ENCODE peak calls at places on chromosomes 7 and 10, in four cellular contexts. One of them, this sample, is unnamed. For H3K9me3, the result is how much of the 10 kb centered on the place peaks cover.

GRCh38 chr10:15370212-15370740 is 813 bp downstream of the FAM171A1 start:
- DNase-seq in prostate gland: peak
- DNase-seq in CD8-positive, alpha-beta memory T cell: peak
- DNase-seq in OCI-LY7: no peak
- DNase-seq in this sample: peak

GRCh38 chr10:127441350-127442219 is 107.5 kb upstream of the NPS start:
- DNase-seq in OCI-LY7: no peak
- DNase-seq in prostate gland: no peak
- DNase-seq in CD8-positive, alpha-beta memory T cell: no peak
- DNase-seq in this sample: no peak

GRCh38 chr10:114697061-114697598 is 39.1 kb upstream of the ABLIM1 start:
- DNase-seq in CD8-positive, alpha-beta memory T cell: no peak
- DNase-seq in prostate gland: peak
- DNase-seq in OCI-LY7: no peak
- DNase-seq in this sample: no peak

GRCh38 chr7:70935311-70935710 is 196.6 kb upstream of the GALNT17 start:
- DNase-seq in prostate gland: no peak
- DNase-seq in OCI-LY7: no peak
- DNase-seq in CD8-positive, alpha-beta memory T cell: no peak
- DNase-seq in this sample: no peak

GRCh38 chr7:39908973-39909372 is 41.1 kb upstream of the CDK13 start:
- DNase-seq in OCI-LY7: no peak
- DNase-seq in CD8-positive, alpha-beta memory T cell: no peak
- DNase-seq in prostate gland: no peak
- DNase-seq in this sample: no peak

GRCh38 chr10:99924451-99924850 is 85.3 kb downstream of the DNMBP start:
- DNase-seq in prostate gland: no peak
- DNase-seq in OCI-LY7: no peak
- DNase-seq in CD8-positive, alpha-beta memory T cell: no peak
- DNase-seq in this sample: no peak

GRCh38 chr7:142562688-142563087 is 186.6 kb upstream of the PRSS1 start:
- DNase-seq in prostate gland: no peak
- DNase-seq in CD8-positive, alpha-beta memory T cell: no peak
- DNase-seq in OCI-LY7: no peak
- DNase-seq in this sample: no peak

GRCh38 chr7:43022008-43022407 is 89.8 kb downstream of the MRPL32 start:
- DNase-seq in CD8-positive, alpha-beta memory T cell: no peak
- DNase-seq in OCI-LY7: no peak
- DNase-seq in prostate gland: no peak
- DNase-seq in this sample: no peak

GRCh38 chr10:123019941-123020703 is 11.3 kb downstream of the ACADSB start:
- DNase-seq in prostate gland: peak
- DNase-seq in OCI-LY7: no peak
- DNase-seq in CD8-positive, alpha-beta memory T cell: no peak
- DNase-seq in this sample: no peak

GRCh38 chr7:133807610-133808543 is 319.3 kb upstream of the LRGUK start:
- DNase-seq in prostate gland: no peak
- DNase-seq in CD8-positive, alpha-beta memory T cell: no peak
- DNase-seq in OCI-LY7: no peak
- DNase-seq in this sample: no peak

GRCh38 chr10:18195060-18195799 is 55.0 kb downstream of the CACNB2 start:
- DNase-seq in CD8-positive, alpha-beta memory T cell: no peak
- DNase-seq in OCI-LY7: no peak
- DNase-seq in prostate gland: peak
- DNase-seq in this sample: no peak

GRCh38 chr7:2757361-2757903 is 69.4 kb downstream of the AMZ1 start:
- DNase-seq in CD8-positive, alpha-beta memory T cell: no peak
- DNase-seq in OCI-LY7: no peak
- DNase-seq in prostate gland: peak
- DNase-seq in this sample: no peak

GRCh38 chr7:154881046-154881445 is 121.9 kb downstream of the PAXIP1 start:
- DNase-seq in OCI-LY7: no peak
- DNase-seq in CD8-positive, alpha-beta memory T cell: no peak
- DNase-seq in prostate gland: no peak
- DNase-seq in this sample: no peak

GRCh38 chr7:22671177-22671879 is 55.7 kb upstream of the IL6 start:
- DNase-seq in CD8-positive, alpha-beta memory T cell: no peak
- DNase-seq in OCI-LY7: no peak
- DNase-seq in prostate gland: no peak
- DNase-seq in this sample: no peak

GRCh38 chr10:116850058-116850611 is 836 bp downstream of the ENO4 start:
- DNase-seq in OCI-LY7: no peak
- DNase-seq in CD8-positive, alpha-beta memory T cell: no peak
- DNase-seq in prostate gland: no peak
- DNase-seq in this sample: no peak

GRCh38 chr7:25959168-25959734 is 192.7 kb upstream of the NFE2L3 start:
- DNase-seq in prostate gland: no peak
- DNase-seq in CD8-positive, alpha-beta memory T cell: no peak
- DNase-seq in OCI-LY7: peak
- DNase-seq in this sample: no peak

GRCh38 chr7:100353685-100354330 is 4.1 kb upstream of the PILRB start:
- DNase-seq in OCI-LY7: peak
- DNase-seq in CD8-positive, alpha-beta memory T cell: no peak
- DNase-seq in prostate gland: no peak
- DNase-seq in this sample: no peak

GRCh38 chr7:149598721-149599308 is 101.2 kb upstream of the ZNF746 start:
- DNase-seq in OCI-LY7: peak
- DNase-seq in CD8-positive, alpha-beta memory T cell: no peak
- DNase-seq in prostate gland: peak
- DNase-seq in this sample: no peak

GRCh38 chr10:95308389-95309302 is 17.8 kb upstream of the PDLIM1 start:
- DNase-seq in CD8-positive, alpha-beta memory T cell: no peak
- DNase-seq in prostate gland: peak
- DNase-seq in OCI-LY7: no peak
- DNase-seq in this sample: no peak

GRCh38 chr10:131825150-131825907 is 75.5 kb upstream of the PPP2R2D start:
- DNase-seq in CD8-positive, alpha-beta memory T cell: no peak
- DNase-seq in OCI-LY7: no peak
- DNase-seq in prostate gland: no peak
- DNase-seq in this sample: no peak

GRCh38 chr10:70679498-70679897 is 7.2 kb downstream of the ADAMTS14 start:
- DNase-seq in CD8-positive, alpha-beta memory T cell: no peak
- DNase-seq in prostate gland: no peak
- DNase-seq in OCI-LY7: no peak
- DNase-seq in this sample: no peak

GRCh38 chr10:132397036-132397541 is at the start of gene PWWP2B:
- DNase-seq in OCI-LY7: peak
- DNase-seq in prostate gland: no peak
- DNase-seq in CD8-positive, alpha-beta memory T cell: peak
- DNase-seq in this sample: peak

GRCh38 chr10:114810926-114811325 is 10.7 kb upstream of the FHIP2A start:
- DNase-seq in CD8-positive, alpha-beta memory T cell: no peak
- DNase-seq in prostate gland: no peak
- DNase-seq in OCI-LY7: no peak
- DNase-seq in this sample: no peak

GRCh38 chr7:6175642-6176041 is 96.8 kb downstream of the CYTH3 start:
- DNase-seq in OCI-LY7: no peak
- DNase-seq in CD8-positive, alpha-beta memory T cell: no peak
- DNase-seq in prostate gland: no peak
- DNase-seq in this sample: no peak

GRCh38 chr10:76874151-76874550 is 763.5 kb downstream of the KCNMA1 start:
- DNase-seq in prostate gland: no peak
- DNase-seq in CD8-positive, alpha-beta memory T cell: no peak
- DNase-seq in OCI-LY7: no peak
- DNase-seq in this sample: no peak

GRCh38 chr10:130985158-130985753 is 326.3 kb downstream of the TCERG1L start:
- DNase-seq in OCI-LY7: no peak
- DNase-seq in CD8-positive, alpha-beta memory T cell: no peak
- DNase-seq in prostate gland: no peak
- DNase-seq in this sample: no peak

GRCh38 chr10:86899670-86900276 is 57.6 kb downstream of the MMRN2 start:
- DNase-seq in prostate gland: peak
- DNase-seq in CD8-positive, alpha-beta memory T cell: peak
- DNase-seq in OCI-LY7: peak
- DNase-seq in this sample: no peak

GRCh38 chr10:61899045-61899444 is 2.5 kb upstream of the ARID5B start:
- DNase-seq in CD8-positive, alpha-beta memory T cell: peak
- DNase-seq in prostate gland: no peak
- DNase-seq in OCI-LY7: peak
- DNase-seq in this sample: no peak

GRCh38 chr7:74043523-74043951 is 15.6 kb downstream of the ELN start:
- DNase-seq in prostate gland: no peak
- DNase-seq in OCI-LY7: no peak
- DNase-seq in CD8-positive, alpha-beta memory T cell: no peak
- DNase-seq in this sample: no peak

GRCh38 chr10:14926061-14926470 is 27.8 kb downstream of the DCLRE1C start:
- DNase-seq in CD8-positive, alpha-beta memory T cell: no peak
- DNase-seq in prostate gland: no peak
- DNase-seq in OCI-LY7: no peak
- DNase-seq in this sample: no peak

GRCh38 chr10:5623081-5623748 is 43.2 kb downstream of the ASB13 start:
- DNase-seq in OCI-LY7: peak
- DNase-seq in prostate gland: peak
- DNase-seq in CD8-positive, alpha-beta memory T cell: peak
- DNase-seq in this sample: peak

GRCh38 chr7:1721047-1721687 is 51.1 kb downstream of the ELFN1 start:
- DNase-seq in CD8-positive, alpha-beta memory T cell: no peak
- DNase-seq in OCI-LY7: no peak
- DNase-seq in prostate gland: no peak
- DNase-seq in this sample: no peak

GRCh38 chr10:33703897-33704825 is 369.7 kb upstream of the NRP1 start:
- DNase-seq in prostate gland: no peak
- DNase-seq in OCI-LY7: no peak
- DNase-seq in CD8-positive, alpha-beta memory T cell: no peak
- DNase-seq in this sample: no peak

GRCh38 chr7:118794419-118794818 is 569.9 kb downstream of the ANKRD7 start:
- DNase-seq in CD8-positive, alpha-beta memory T cell: no peak
- DNase-seq in OCI-LY7: no peak
- DNase-seq in prostate gland: no peak
- DNase-seq in this sample: no peak
- H3K9me3 ChIP-seq in CD8-positive, alpha-beta memory T cell: under half
- H3K9me3 ChIP-seq in OCI-LY7: under half
- H3K9me3 ChIP-seq in prostate gland: under half
- H3K9me3 ChIP-seq in this sample: under half

GRCh38 chr10:128466831-128467371 is 340.7 kb upstream of the MKI67 start:
- DNase-seq in OCI-LY7: no peak
- DNase-seq in CD8-positive, alpha-beta memory T cell: no peak
- DNase-seq in prostate gland: no peak
- DNase-seq in this sample: no peak

GRCh38 chr10:128462026-128462425 is 335.8 kb upstream of the MKI67 start:
- DNase-seq in CD8-positive, alpha-beta memory T cell: no peak
- DNase-seq in prostate gland: no peak
- DNase-seq in OCI-LY7: no peak
- DNase-seq in this sample: no peak

GRCh38 chr10:128463991-128464755 is 337.9 kb upstream of the MKI67 start:
- DNase-seq in CD8-positive, alpha-beta memory T cell: peak
- DNase-seq in prostate gland: peak
- DNase-seq in OCI-LY7: peak
- DNase-seq in this sample: no peak

GRCh38 chr10:128468462-128468861 is 342.2 kb upstream of the MKI67 start:
- DNase-seq in OCI-LY7: no peak
- DNase-seq in CD8-positive, alpha-beta memory T cell: no peak
- DNase-seq in prostate gland: peak
- DNase-seq in this sample: no peak

DNA sequence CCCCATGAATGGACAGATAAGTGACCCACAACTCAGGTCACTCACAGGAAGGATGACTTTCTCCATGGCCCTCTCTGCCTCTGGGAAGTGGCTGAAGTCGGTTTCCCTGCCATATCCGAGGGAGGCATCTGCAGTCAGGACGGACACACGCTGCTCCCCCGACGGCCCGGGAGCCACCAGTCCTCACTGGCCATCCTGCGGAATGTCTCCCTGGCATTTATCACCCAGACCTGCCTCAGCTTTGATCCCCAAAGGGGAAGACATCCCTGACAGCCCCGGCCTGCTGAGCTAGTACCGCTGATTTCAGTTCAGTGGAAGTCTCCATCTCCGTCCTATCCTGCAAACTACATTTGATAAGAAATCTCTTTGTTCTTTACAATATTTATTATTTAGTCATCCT is 339.5 kb upstream of the MKI67 start:
- DNase-seq in prostate gland: no peak
- DNase-seq in CD8-positive, alpha-beta memory T cell: no peak
- DNase-seq in OCI-LY7: no peak
- DNase-seq in this sample: no peak
- H3K9me3 ChIP-seq in prostate gland: under half
- H3K9me3 ChIP-seq in CD8-positive, alpha-beta memory T cell: under half
- H3K9me3 ChIP-seq in OCI-LY7: under half
- H3K9me3 ChIP-seq in this sample: under half

GRCh38 chr10:12130237-12130872 is 878 bp downstream of the SEC61A2 start:
- DNase-seq in CD8-positive, alpha-beta memory T cell: peak
- DNase-seq in OCI-LY7: peak
- DNase-seq in prostate gland: no peak
- DNase-seq in this sample: no peak

DNA sequence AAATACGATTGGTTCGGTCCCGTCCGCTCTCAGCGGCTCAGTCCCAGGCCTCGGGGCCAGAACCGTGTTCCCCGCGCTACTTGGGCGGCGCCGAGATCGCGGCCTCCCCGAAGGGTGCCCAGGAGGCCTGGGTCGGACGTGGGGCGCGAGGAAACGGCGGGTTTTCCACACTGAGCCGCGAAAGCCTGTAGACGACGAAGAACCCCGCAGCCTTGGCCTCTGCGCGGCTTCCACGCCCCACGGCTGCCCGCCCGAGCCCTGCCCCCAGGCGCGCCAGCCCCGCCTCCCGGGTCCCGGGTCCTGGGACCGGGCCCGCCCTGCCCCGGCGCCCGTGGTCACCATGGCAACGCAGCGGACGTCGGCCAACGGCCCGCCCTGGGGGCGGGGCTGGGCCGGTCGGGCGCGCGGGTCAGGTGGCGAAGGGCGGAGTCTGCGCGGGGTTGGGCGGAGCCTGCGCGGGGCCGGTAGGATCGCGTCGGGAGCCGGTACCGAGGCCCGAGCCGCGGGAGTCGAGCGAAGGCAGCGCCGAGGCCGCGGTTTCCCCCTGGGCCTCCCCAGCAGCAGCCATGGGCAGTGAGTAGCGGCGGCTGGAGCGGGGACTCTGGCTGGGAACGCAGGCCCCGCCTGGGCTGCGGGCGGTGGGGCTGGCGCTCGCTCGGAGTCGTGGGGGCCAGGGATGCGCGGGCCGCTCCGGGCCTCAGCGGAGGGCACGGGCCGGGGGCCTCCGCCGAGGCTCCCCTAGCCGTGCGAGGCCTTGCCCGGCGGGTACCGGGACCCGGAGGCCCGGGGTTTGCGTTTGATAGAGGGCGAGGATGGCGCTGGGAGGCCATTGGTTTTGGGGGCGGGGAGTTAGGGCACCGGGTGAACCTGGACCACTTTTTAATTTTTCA is at the start of gene SEC61A2:
- DNase-seq in CD8-positive, alpha-beta memory T cell: peak
- DNase-seq in OCI-LY7: peak
- DNase-seq in prostate gland: peak
- DNase-seq in this sample: peak
- H3K9me3 ChIP-seq in CD8-positive, alpha-beta memory T cell: under half
- H3K9me3 ChIP-seq in OCI-LY7: under half
- H3K9me3 ChIP-seq in prostate gland: under half
- H3K9me3 ChIP-seq in this sample: under half

DNA sequence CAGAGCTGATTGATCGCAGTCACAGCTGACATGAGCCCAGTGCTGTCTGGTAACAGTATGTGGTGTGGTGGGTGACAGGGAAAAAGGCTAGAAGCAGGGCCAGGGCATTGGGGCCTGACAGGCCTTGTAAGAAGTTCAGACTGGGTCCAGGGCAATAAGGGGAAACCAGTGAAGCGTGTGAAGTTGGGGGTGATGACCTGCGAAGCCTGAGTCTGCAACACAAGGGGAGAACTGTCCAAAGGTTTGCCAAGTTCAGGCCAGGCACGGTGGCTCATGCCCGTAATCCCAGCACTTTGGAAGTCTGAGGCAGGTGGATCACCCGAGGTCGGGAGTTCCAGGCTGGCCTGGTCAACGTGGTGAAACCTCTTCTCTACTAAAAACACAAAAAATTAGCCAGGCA is 983.9 kb upstream of the ZNF722 start:
- DNase-seq in prostate gland: no peak
- DNase-seq in OCI-LY7: no peak
- DNase-seq in CD8-positive, alpha-beta memory T cell: no peak
- DNase-seq in this sample: no peak
- H3K9me3 ChIP-seq in prostate gland: under half
- H3K9me3 ChIP-seq in OCI-LY7: under half
- H3K9me3 ChIP-seq in CD8-positive, alpha-beta memory T cell: under half
- H3K9me3 ChIP-seq in this sample: under half

This sample was measured in T-helper 17 cell.